ENCODE peak calls at places on chromosome 10, in six cellular contexts. D is H9, C is neuronal stem cell, K is H1, W is mesendoderm, F is IMR-90. E is an unnamed sample.
A peak's percentile ranks its signal among the peaks of the same experiment; 100 is the strongest.

GRCh38 chr10:84352251-84352842 is 24.0 kb downstream of the CCSER2 start:
- DNase-seq in D (peak; percentile 81), C (peak; percentile 31), K (no peak), W (peak; percentile 86), F (peak; percentile 72), E (peak; percentile 74)

GRCh38 chr10:3472705-3473078 is 300.1 kb upstream of the PITRM1 start:
- DNase-seq in D (no peak), C (no peak), K (no peak), W (no peak), F (peak; percentile 64), E (peak; percentile 69)

GRCh38 chr10:30686706-30687105 is 57.2 kb upstream of the LYZL2 start:
- DNase-seq in D (no peak), C (no peak), K (no peak), W (no peak), F (no peak), E (no peak)

GRCh38 chr10:32070645-32071044 is 14.4 kb upstream of the KIF5B start:
- DNase-seq in D (no peak), C (no peak), K (no peak), W (no peak), F (no peak), E (no peak)

GRCh38 chr10:87844837-87845623 is 18.3 kb downstream of the KLLN start:
- DNase-seq in D (no peak), C (no peak), K (no peak), W (no peak), F (peak; percentile 86), E (peak; percentile 31)

GRCh38 chr10:81872206-81872605 is 2.8 kb upstream of the NRG3 start:
- DNase-seq in D (no peak), C (no peak), K (no peak), W (no peak), F (no peak), E (no peak)

GRCh38 chr10:26946103-26946907 is 85.5 kb upstream of the ABI1 start:
- DNase-seq in D (peak; percentile 75), C (no peak), K (no peak), W (no peak), F (no peak), E (peak; percentile 84)

GRCh38 chr10:126847666-126848065 is 57.6 kb upstream of the DOCK1 start:
- DNase-seq in D (no peak), C (no peak), K (no peak), W (no peak), F (no peak), E (no peak)

GRCh38 chr10:16832351-16833080 is 15.3 kb upstream of the RSU1 start:
- DNase-seq in D (no peak), C (no peak), K (no peak), W (no peak), F (peak; percentile 90), E (no peak)

GRCh38 chr10:83592337-83592935 is 546.9 kb upstream of the GHITM start:
- DNase-seq in D (no peak), C (no peak), K (no peak), W (peak; percentile 18), F (no peak), E (no peak)

GRCh38 chr10:24701447-24701846 is 22.2 kb downstream of the ARHGAP21 start:
- DNase-seq in D (no peak), C (no peak), K (no peak), W (no peak), F (no peak), E (peak; percentile 14)

GRCh38 chr10:70364001-70364771 is 18.2 kb downstream of the LRRC20 start:
- DNase-seq in D (peak; percentile 93), C (peak; percentile 78), K (peak; percentile 76), W (peak; percentile 91), F (peak; percentile 99), E (peak; percentile 94)

GRCh38 chr10:43259248-43259980 is 7.5 kb downstream of the RASGEF1A start:
- DNase-seq in D (no peak), C (no peak), K (no peak), W (no peak), F (no peak), E (no peak)

GRCh38 chr10:126459878-126460481 is 71.7 kb upstream of the ADAM12 start:
- DNase-seq in D (no peak), C (no peak), K (no peak), W (peak; percentile 60), F (peak; percentile 92), E (peak; percentile 81)

GRCh38 chr10:16341637-16342036 is 95.2 kb upstream of the PTER start:
- DNase-seq in D (no peak), C (no peak), K (no peak), W (no peak), F (no peak), E (no peak)

GRCh38 chr10:7134448-7134847 is 276.4 kb downstream of the SFMBT2 start:
- DNase-seq in D (no peak), C (no peak), K (no peak), W (no peak), F (no peak), E (no peak)

GRCh38 chr10:62016477-62017140 is 115.1 kb downstream of the ARID5B start:
- DNase-seq in D (no peak), C (no peak), K (no peak), W (no peak), F (peak; percentile 42), E (no peak)

GRCh38 chr10:105797234-105797890 is 1156.3 kb downstream of the SORCS3 start:
- DNase-seq in D (no peak), C (peak; percentile 21), K (no peak), W (peak; percentile 56), F (no peak), E (no peak)

GRCh38 chr10:6275022-6275997 is 72.6 kb downstream of the PFKFB3 start:
- DNase-seq in D (peak; percentile 80), C (peak; percentile 17), K (peak; percentile 62), W (peak; percentile 98), F (peak; percentile 99), E (peak; percentile 99)

GRCh38 chr10:73251683-73252444 is 580 bp downstream of the MRPS16 start:
- DNase-seq in D (peak; percentile 37), C (peak; percentile 17), K (no peak), W (peak; percentile 54), F (no peak), E (peak; percentile 18)

GRCh38 chr10:119543814-119544642 is 1.5 kb upstream of the RGS10 start:
- DNase-seq in D (no peak), C (peak; percentile 26), K (no peak), W (peak; percentile 38), F (no peak), E (no peak)

GRCh38 chr10:17353568-17353967 is 100.8 kb downstream of the ST8SIA6 start:
- DNase-seq in D (no peak), C (no peak), K (no peak), W (no peak), F (peak; percentile 6), E (peak; percentile 87)

GRCh38 chr10:99941942-99942835 is 67.6 kb downstream of the DNMBP start:
- DNase-seq in D (no peak), C (no peak), K (no peak), W (peak; percentile 40), F (peak; percentile 78), E (no peak)

GRCh38 chr10:2476236-2476814 is 591.0 kb upstream of the PFKP start:
- DNase-seq in D (no peak), C (no peak), K (no peak), W (no peak), F (no peak), E (no peak)

GRCh38 chr10:129866894-129867293 is 97.2 kb downstream of the EBF3 start:
- DNase-seq in D (peak; percentile 49), C (no peak), K (no peak), W (no peak), F (no peak), E (no peak)

GRCh38 chr10:69389827-69390490 is 26.8 kb downstream of the TACR2 start:
- DNase-seq in D (peak; percentile 88), C (no peak), K (no peak), W (peak; percentile 87), F (peak; percentile 26), E (no peak)

GRCh38 chr10:109456566-109457361 is 466.5 kb downstream of the XPNPEP1 start:
- DNase-seq in D (peak; percentile 68), C (peak; percentile 48), K (no peak), W (peak; percentile 85), F (no peak), E (no peak)

GRCh38 chr10:94097656-94098055 is 103.9 kb downstream of the PLCE1 start:
- DNase-seq in D (no peak), C (no peak), K (no peak), W (no peak), F (peak; percentile 23), E (no peak)

GRCh38 chr10:8539056-8539455 is 484.6 kb downstream of the GATA3 start:
- DNase-seq in D (no peak), C (no peak), K (no peak), W (no peak), F (no peak), E (no peak)

GRCh38 chr10:3775671-3776551 is 9.1 kb downstream of the KLF6 start:
- DNase-seq in D (peak; percentile 71), C (no peak), K (no peak), W (peak; percentile 93), F (peak; percentile 67), E (peak; percentile 78)

GRCh38 chr10:69348824-69349541 is 67.7 kb downstream of the TACR2 start:
- DNase-seq in D (no peak), C (no peak), K (no peak), W (no peak), F (peak; percentile 94), E (peak; percentile 58)

GRCh38 chr10:24811906-24812305 is 88.2 kb upstream of the ARHGAP21 start:
- DNase-seq in D (no peak), C (no peak), K (no peak), W (peak; percentile 16), F (no peak), E (no peak)

GRCh38 chr10:73471226-73471625 is 24.6 kb downstream of the PPP3CB start:
- DNase-seq in D (no peak), C (no peak), K (no peak), W (no peak), F (no peak), E (no peak)

GRCh38 chr10:86402283-86402931 is 35.8 kb upstream of the GRID1 start:
- DNase-seq in D (no peak), C (no peak), K (no peak), W (no peak), F (peak; percentile 15), E (no peak)
- H4K8ac ChIP-seq in D (no peak overlapping the region), C (no peak overlapping the region), K (no peak overlapping the region), W (no peak overlapping the region), F (no peak overlapping the region), E (no peak overlapping the region)

DNA sequence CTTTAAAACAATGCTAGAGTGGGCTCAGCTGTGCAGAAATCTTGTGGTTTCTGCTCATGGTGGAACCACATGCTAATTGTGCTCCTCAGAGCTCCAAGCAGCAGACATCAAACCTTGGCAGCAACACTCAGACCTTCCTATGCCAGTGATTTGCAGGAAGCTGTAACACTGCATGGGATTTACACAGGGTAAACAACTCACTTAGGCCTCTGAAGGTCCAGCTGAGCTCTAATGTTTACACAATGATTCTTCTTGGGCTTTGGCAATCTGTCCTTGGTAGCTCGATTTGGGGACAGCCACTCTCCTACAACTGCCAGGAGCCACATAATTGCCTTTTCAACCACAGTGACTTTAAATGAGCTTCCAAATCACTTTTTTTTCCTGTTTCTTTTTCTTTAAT is 97.7 kb upstream of the PDLIM1 start:
- DNase-seq in D (no peak), C (no peak), K (no peak), W (no peak), F (no peak), E (no peak)
- H3K23ac ChIP-seq in D (no peak overlapping the region), C (no peak overlapping the region), K (no peak overlapping the region), W (no peak overlapping the region), F (no peak overlapping the region), E (no peak overlapping the region)

GRCh38 chr10:63105811-63106755 is 27.0 kb upstream of the NRBF2 start:
- DNase-seq in D (no peak), C (no peak), K (peak; percentile 17), W (no peak), F (peak; percentile 61), E (no peak)
- H4K8ac ChIP-seq in D (no peak overlapping the region), C (no peak overlapping the region), K (no peak overlapping the region), W (no peak overlapping the region), F (peak overlapping the region; percentile 53), E (no peak overlapping the region)

GRCh38 chr10:71615538-71616329 is 103.8 kb downstream of the C10orf105 start:
- DNase-seq in D (no peak), C (no peak), K (no peak), W (no peak), F (no peak), E (no peak)
- H3K23ac ChIP-seq in D (no peak overlapping the region), C (no peak overlapping the region), K (no peak overlapping the region), W (no peak overlapping the region), F (no peak overlapping the region), E (no peak overlapping the region)